ENCODE peak calls at places on chromosomes 16 and 17, in nine cellular contexts. U is GM23248, X is body of pancreas, L is mammary epithelial cell, O is mesendoderm, E is fibroblast of mammary gland, I is BJ, H is AG10803, F is HCT116. S is an unnamed sample.

GRCh38 chr17:62165378-62165722 is 100.3 kb upstream of the MED13 start:
- DNase-seq in U (no peak), X (no peak), L (peak), O (no peak), E (no peak), I (no peak), H (no peak), F (peak), S (no peak)

GRCh38 chr16:66844342-66845079 is at the start of gene CA7:
- DNase-seq in U (peak), X (no peak), L (no peak), O (no peak), E (no peak), I (no peak), H (no peak), F (no peak), S (no peak)

GRCh38 chr17:46056800-46057304 is 57.8 kb downstream of the STH start:
- DNase-seq in U (peak), X (no peak), L (peak), O (peak), E (peak), I (peak), H (peak), F (peak), S (no peak)

GRCh38 chr17:66964930-66965800 is 658 bp downstream of the CACNG4 start:
- DNase-seq in U (no peak), X (peak), L (no peak), O (peak), E (no peak), I (no peak), H (no peak), F (no peak), S (no peak)

GRCh38 chr17:68020451-68020779 is 15.1 kb upstream of the KPNA2 start:
- DNase-seq in U (no peak), X (peak), L (no peak), O (no peak), E (peak), I (no peak), H (no peak), F (no peak), S (no peak)

GRCh38 chr17:38341035-38341721 is 2.6 kb downstream of the GPR179 start:
- DNase-seq in U (peak), X (peak), L (no peak), O (peak), E (no peak), I (no peak), H (no peak), F (no peak), S (no peak)

GRCh38 chr16:1090620-1091587 is 5.1 kb downstream of the C1QTNF8 start:
- DNase-seq in U (no peak), X (peak), L (no peak), O (no peak), E (no peak), I (no peak), H (no peak), F (no peak), S (no peak)

GRCh38 chr16:71565812-71566700 is 10.8 kb downstream of the TAT start:
- DNase-seq in U (no peak), X (no peak), L (no peak), O (no peak), E (no peak), I (no peak), H (no peak), F (no peak), S (no peak)

GRCh38 chr16:87080571-87081167 is 236.5 kb downstream of the C16orf95 start:
- DNase-seq in U (peak), X (no peak), L (no peak), O (no peak), E (no peak), I (no peak), H (no peak), F (peak), S (no peak)

GRCh38 chr16:84268661-84269060 is 26.0 kb upstream of the WFDC1 start:
- DNase-seq in U (no peak), X (no peak), L (no peak), O (no peak), E (no peak), I (no peak), H (no peak), F (no peak), S (no peak)

GRCh38 chr17:50686494-50687199 is 21.1 kb downstream of the ANKRD40 start:
- DNase-seq in U (peak), X (peak), L (no peak), O (peak), E (peak), I (no peak), H (peak), F (peak), S (no peak)

GRCh38 chr16:76035689-76036088 is 241.5 kb upstream of the CNTNAP4 start:
- DNase-seq in U (no peak), X (no peak), L (peak), O (peak), E (peak), I (no peak), H (no peak), F (peak), S (no peak)

GRCh38 chr17:67700720-67701119 is 17.0 kb upstream of the NOL11 start:
- DNase-seq in U (no peak), X (no peak), L (no peak), O (no peak), E (no peak), I (no peak), H (no peak), F (no peak), S (no peak)

GRCh38 chr16:84514874-84515835 is 10.7 kb upstream of the MEAK7 start:
- DNase-seq in U (no peak), X (no peak), L (no peak), O (no peak), E (no peak), I (no peak), H (no peak), F (no peak), S (no peak)

GRCh38 chr16:9123871-9124270 is 32.4 kb downstream of the HAPSTR1 start:
- DNase-seq in U (no peak), X (peak), L (peak), O (no peak), E (peak), I (no peak), H (no peak), F (peak), S (peak)

GRCh38 chr16:85751665-85752501 is 987 bp upstream of the C16orf74 start:
- DNase-seq in U (peak), X (no peak), L (peak), O (no peak), E (no peak), I (no peak), H (no peak), F (no peak), S (no peak)

GRCh38 chr17:14149751-14150150 is 80.4 kb downstream of the COX10 start:
- DNase-seq in U (no peak), X (no peak), L (no peak), O (no peak), E (no peak), I (no peak), H (no peak), F (no peak), S (no peak)

GRCh38 chr16:86377251-86378022 is 132.9 kb upstream of the FOXF1 start:
- DNase-seq in U (no peak), X (no peak), L (no peak), O (no peak), E (no peak), I (no peak), H (no peak), F (no peak), S (no peak)

GRCh38 chr17:44909681-44910144 is 5.6 kb downstream of the GFAP start:
- DNase-seq in U (peak), X (no peak), L (peak), O (no peak), E (peak), I (peak), H (peak), F (no peak), S (no peak)

GRCh38 chr17:44910231-44911106 is 4.8 kb downstream of the GFAP start:
- DNase-seq in U (no peak), X (no peak), L (no peak), O (no peak), E (no peak), I (no peak), H (no peak), F (no peak), S (no peak)

GRCh38 chr17:44913676-44914075 is 1.6 kb downstream of the GFAP start:
- DNase-seq in U (no peak), X (no peak), L (no peak), O (no peak), E (no peak), I (no peak), H (no peak), F (no peak), S (no peak)

GRCh38 chr17:44912763-44913544 is 2.3 kb downstream of the GFAP start:
- DNase-seq in U (no peak), X (no peak), L (no peak), O (no peak), E (no peak), I (no peak), H (no peak), F (no peak), S (no peak)

GRCh38 chr17:44911133-44912001 is 3.9 kb downstream of the GFAP start:
- DNase-seq in U (peak), X (peak), L (no peak), O (peak), E (peak), I (no peak), H (peak), F (peak), S (no peak)
- H3K4me3 ChIP-seq in U (peak), X (no peak), L (no peak), O (no peak), E (peak), I (no peak), H (peak), F (no peak), S (no peak)

GRCh38 chr16:81833751-81834150 is 54.7 kb downstream of the PLCG2 start:
- DNase-seq in U (no peak), X (no peak), L (no peak), O (no peak), E (no peak), I (no peak), H (no peak), F (no peak), S (no peak)

GRCh38 chr16:81832801-81833547 is 53.9 kb downstream of the PLCG2 start:
- DNase-seq in U (no peak), X (no peak), L (no peak), O (no peak), E (no peak), I (no peak), H (no peak), F (no peak), S (no peak)

GRCh38 chr16:81831722-81832126 is 52.6 kb downstream of the PLCG2 start:
- DNase-seq in U (peak), X (peak), L (no peak), O (peak), E (no peak), I (no peak), H (peak), F (no peak), S (no peak)

GRCh38 chr16:81834868-81835267 is 55.8 kb downstream of the PLCG2 start:
- DNase-seq in U (no peak), X (no peak), L (no peak), O (no peak), E (no peak), I (no peak), H (no peak), F (no peak), S (no peak)

DNA sequence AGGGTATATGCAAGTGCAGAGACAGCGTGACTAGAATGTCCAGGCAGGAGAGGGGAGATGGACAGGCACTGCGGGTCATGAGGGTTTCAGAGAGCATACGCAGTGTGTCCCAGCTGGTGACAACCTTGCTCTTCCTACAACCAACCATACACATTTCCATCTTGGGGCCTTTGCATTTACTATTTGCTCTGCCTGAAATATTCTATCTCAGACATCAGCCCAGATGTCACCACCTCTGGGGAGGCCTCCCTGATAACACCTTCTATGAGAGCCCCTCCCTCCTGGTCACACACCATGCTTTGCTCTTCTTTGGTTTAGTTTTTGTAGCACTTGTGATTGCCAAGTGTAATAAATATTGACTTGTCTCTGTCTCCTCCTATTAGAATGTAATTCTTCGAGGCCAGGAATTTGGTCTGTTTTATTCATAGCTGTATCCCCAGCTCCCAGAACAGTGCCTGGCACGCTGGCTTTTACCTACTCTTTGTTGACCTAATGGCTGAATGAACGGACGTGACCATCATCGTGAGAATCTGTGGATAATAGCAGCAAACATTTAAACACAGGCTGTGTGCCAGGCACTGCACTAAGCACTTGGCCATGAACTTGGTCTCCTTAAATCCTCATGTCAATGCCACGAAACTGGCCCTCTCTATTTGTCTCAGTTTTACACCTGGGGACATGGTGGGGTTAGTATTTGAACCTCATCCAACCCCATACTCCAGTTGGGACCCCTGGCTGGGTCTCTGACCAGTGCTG is 51.9 kb downstream of the PLCG2 start:
- DNase-seq in U (no peak), X (no peak), L (no peak), O (no peak), E (no peak), I (no peak), H (no peak), F (no peak), S (no peak)
- H3K4me3 ChIP-seq in U (no peak), X (no peak), L (no peak), O (no peak), E (no peak), I (no peak), H (no peak), F (no peak), S (no peak)

GRCh38 chr17:39919087-39919683 is 750 bp upstream of the GSDMB start:
- DNase-seq in U (no peak), X (no peak), L (no peak), O (no peak), E (no peak), I (no peak), H (no peak), F (no peak), S (no peak)

GRCh38 chr17:39908789-39909352 is 9.6 kb downstream of the GSDMB start:
- DNase-seq in U (no peak), X (no peak), L (no peak), O (no peak), E (no peak), I (no peak), H (no peak), F (no peak), S (no peak)

GRCh38 chr17:39916918-39917317 is 1.5 kb downstream of the GSDMB start:
- DNase-seq in U (no peak), X (no peak), L (no peak), O (peak), E (peak), I (no peak), H (peak), F (no peak), S (no peak)

GRCh38 chr17:39915559-39915958 is 2.9 kb downstream of the GSDMB start:
- DNase-seq in U (no peak), X (no peak), L (no peak), O (no peak), E (no peak), I (no peak), H (no peak), F (no peak), S (no peak)

DNA sequence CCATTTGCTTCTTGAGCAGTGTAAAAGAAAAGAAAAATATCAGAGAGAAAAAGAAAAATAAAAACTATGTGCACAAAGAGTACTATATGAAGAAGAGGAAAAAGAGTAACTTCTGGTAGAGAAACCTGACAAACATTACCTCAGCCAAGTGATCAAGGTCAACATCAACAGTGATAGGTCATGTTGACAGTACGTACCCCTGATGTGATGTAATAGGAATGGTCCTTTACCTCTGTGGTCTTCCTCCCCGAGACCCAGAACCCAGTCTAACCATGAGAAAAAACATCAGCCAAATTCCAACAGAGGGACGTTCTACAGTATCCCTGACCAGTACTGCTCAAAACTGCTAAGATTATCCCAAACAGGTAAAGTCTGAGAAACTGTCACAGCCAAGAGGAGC is 4.4 kb downstream of the GSDMB start:
- DNase-seq in U (no peak), X (no peak), L (no peak), O (no peak), E (no peak), I (no peak), H (no peak), F (no peak), S (no peak)
- H3K4me3 ChIP-seq in U (no peak), X (no peak), L (no peak), O (no peak), E (no peak), I (no peak), H (no peak), F (no peak), S (no peak)

GRCh38 chr17:82231312-82231561 is 2.4 kb downstream of the SLC16A3 start:
- DNase-seq in U (no peak), X (no peak), L (no peak), O (no peak), E (no peak), I (no peak), H (no peak), F (no peak), S (no peak)
- H3K4me3 ChIP-seq in U (peak), X (peak), L (peak), O (peak), E (peak), I (peak), H (peak), F (peak), S (peak)

DNA sequence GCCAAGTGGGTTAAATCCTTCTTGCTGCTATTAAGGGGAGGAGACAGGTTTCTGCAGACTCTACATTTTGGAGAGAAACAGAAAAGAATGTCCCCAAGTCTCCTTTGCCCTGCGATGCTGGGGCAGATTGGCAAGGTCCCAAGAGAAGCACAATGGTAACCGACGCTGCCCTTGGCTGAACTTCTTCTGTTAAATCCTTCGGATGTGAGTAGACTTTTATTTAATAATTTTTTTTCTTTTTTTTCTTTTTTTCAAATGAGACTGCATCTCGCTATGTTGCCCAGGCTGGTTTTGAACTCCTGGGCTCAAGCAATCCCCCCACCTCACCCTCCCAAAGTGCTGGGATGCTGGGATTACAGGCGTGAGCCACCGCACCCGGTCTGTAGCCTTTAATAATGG is 13.9 kb downstream of the ATP5PD start:
- DNase-seq in U (peak), X (peak), L (no peak), O (no peak), E (peak), I (no peak), H (no peak), F (no peak), S (no peak)
- H3K4me3 ChIP-seq in U (peak), X (no peak), L (peak), O (no peak), E (peak), I (peak), H (peak), F (peak), S (peak)

GRCh38 chr17:41977991-41978390 is 11.4 kb downstream of the CNP start:
- DNase-seq in U (no peak), X (peak), L (no peak), O (no peak), E (no peak), I (no peak), H (no peak), F (no peak), S (peak)

GRCh38 chr17:41985919-41986318 is 19.3 kb downstream of the CNP start:
- DNase-seq in U (no peak), X (no peak), L (no peak), O (no peak), E (no peak), I (no peak), H (no peak), F (no peak), S (no peak)

GRCh38 chr17:41986634-41987033 is 20.0 kb downstream of the CNP start:
- DNase-seq in U (no peak), X (no peak), L (no peak), O (no peak), E (no peak), I (no peak), H (no peak), F (no peak), S (no peak)

GRCh38 chr17:41984454-41984853 is 17.9 kb downstream of the CNP start:
- DNase-seq in U (no peak), X (no peak), L (no peak), O (no peak), E (no peak), I (no peak), H (no peak), F (no peak), S (no peak)

DNA sequence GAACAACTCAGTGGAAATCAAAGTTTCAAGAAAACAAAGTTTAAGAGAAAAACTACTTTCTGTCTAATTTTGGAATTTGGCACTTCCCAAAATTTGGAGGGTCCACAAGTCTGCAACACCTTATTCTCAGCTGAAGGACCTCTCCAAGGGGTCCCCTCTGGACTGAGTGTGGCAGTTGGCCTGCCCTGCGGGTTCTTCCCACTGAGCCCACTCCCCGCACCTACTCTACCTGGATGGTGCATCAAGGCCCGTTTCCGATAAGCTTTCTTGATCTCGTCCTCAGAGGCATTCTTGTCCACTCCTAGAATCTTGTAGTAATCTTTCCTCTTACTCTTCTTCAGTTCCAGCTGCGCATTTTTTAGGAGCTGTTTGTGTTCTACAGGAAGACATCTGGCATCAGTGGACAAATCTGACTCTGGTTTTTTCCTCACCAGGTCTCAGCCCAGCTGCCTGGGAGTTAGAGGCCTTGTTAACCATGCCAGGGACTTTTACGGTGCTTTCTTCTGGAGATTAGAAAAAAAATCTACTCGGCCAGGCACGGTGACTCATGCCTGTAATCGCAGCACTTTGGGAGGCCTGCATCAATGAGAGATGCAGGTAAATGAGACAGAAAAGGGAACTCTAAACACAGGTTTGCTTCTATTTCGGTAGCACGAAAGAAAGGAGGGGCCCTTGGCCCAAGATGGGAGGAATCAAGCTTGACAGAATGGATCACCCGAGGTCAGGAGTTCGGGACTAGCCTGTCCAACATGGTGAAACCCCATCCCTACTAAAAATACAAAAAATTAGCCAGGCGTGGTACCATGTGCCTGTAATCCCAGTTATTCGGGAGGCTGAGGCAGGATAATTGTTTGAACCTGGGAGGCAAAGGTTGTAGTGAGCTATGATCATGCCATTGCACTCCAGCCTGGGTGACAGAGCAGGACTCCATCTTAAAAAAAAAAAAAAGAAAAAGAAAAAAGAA is 15.7 kb downstream of the CNP start:
- DNase-seq in U (no peak), X (no peak), L (no peak), O (no peak), E (peak), I (no peak), H (no peak), F (no peak), S (no peak)
- H3K4me3 ChIP-seq in U (no peak), X (no peak), L (no peak), O (no peak), E (no peak), I (no peak), H (no peak), F (no peak), S (no peak)

S was measured in LNCaP clone FGC.